ENCODE peak calls at places on chromosomes 13 and 19, in seven cellular contexts. One of them, this sample, is unnamed.

GRCh38 chr13:37453246-37453645 is 145.3 kb downstream of the POSTN start:
- DNase-seq in central memory CD8-positive, alpha-beta T cell: no peak
- DNase-seq in cortex of kidney: no peak
- DNase-seq in adrenal gland: no peak
- DNase-seq in body of pancreas: no peak
- DNase-seq in EH: no peak
- DNase-seq in HFF-Myc: no peak
- DNase-seq in this sample: no peak

GRCh38 chr13:39836038-39836437 is 180.6 kb downstream of the COG6 start:
- DNase-seq in body of pancreas: no peak
- DNase-seq in adrenal gland: no peak
- DNase-seq in cortex of kidney: no peak
- DNase-seq in EH: no peak
- DNase-seq in HFF-Myc: no peak
- DNase-seq in central memory CD8-positive, alpha-beta T cell: no peak
- DNase-seq in this sample: no peak

GRCh38 chr19:30691767-30692516 is 319.8 kb downstream of the ZNF536 start:
- DNase-seq in HFF-Myc: no peak
- DNase-seq in cortex of kidney: no peak
- DNase-seq in body of pancreas: no peak
- DNase-seq in EH: peak; percentile 0
- DNase-seq in adrenal gland: no peak
- DNase-seq in central memory CD8-positive, alpha-beta T cell: no peak
- DNase-seq in this sample: no peak

GRCh38 chr13:59743195-59743594 is 420.5 kb downstream of the DIAPH3 start:
- DNase-seq in EH: peak; percentile 15
- DNase-seq in adrenal gland: no peak
- DNase-seq in HFF-Myc: no peak
- DNase-seq in cortex of kidney: no peak
- DNase-seq in central memory CD8-positive, alpha-beta T cell: no peak
- DNase-seq in body of pancreas: no peak
- DNase-seq in this sample: peak; percentile 1

GRCh38 chr19:40502647-40503046 is 35.8 kb downstream of the SPTBN4 start:
- DNase-seq in cortex of kidney: no peak
- DNase-seq in body of pancreas: peak; percentile 38
- DNase-seq in central memory CD8-positive, alpha-beta T cell: no peak
- DNase-seq in adrenal gland: no peak
- DNase-seq in HFF-Myc: no peak
- DNase-seq in EH: peak; percentile 11
- DNase-seq in this sample: no peak

GRCh38 chr13:77751513-77752456 is 54.3 kb downstream of the SLAIN1 start:
- DNase-seq in central memory CD8-positive, alpha-beta T cell: peak; percentile 49
- DNase-seq in cortex of kidney: no peak
- DNase-seq in adrenal gland: peak; percentile 41
- DNase-seq in HFF-Myc: peak; percentile 14
- DNase-seq in body of pancreas: peak; percentile 37
- DNase-seq in EH: peak; percentile 37
- DNase-seq in this sample: peak; percentile 37

GRCh38 chr13:84940167-84940566 is 859.1 kb downstream of the SLITRK6 start:
- DNase-seq in adrenal gland: no peak
- DNase-seq in HFF-Myc: no peak
- DNase-seq in EH: no peak
- DNase-seq in central memory CD8-positive, alpha-beta T cell: no peak
- DNase-seq in cortex of kidney: no peak
- DNase-seq in body of pancreas: no peak
- DNase-seq in this sample: no peak

GRCh38 chr13:52010890-52011689 is at the start of gene ATP7B:
- DNase-seq in central memory CD8-positive, alpha-beta T cell: no peak
- DNase-seq in adrenal gland: peak; percentile 24
- DNase-seq in cortex of kidney: no peak
- DNase-seq in body of pancreas: no peak
- DNase-seq in EH: peak; percentile 19
- DNase-seq in HFF-Myc: no peak
- DNase-seq in this sample: no peak

GRCh38 chr19:8988204-8988603 is 22.0 kb downstream of the MUC16 start:
- DNase-seq in EH: no peak
- DNase-seq in body of pancreas: no peak
- DNase-seq in cortex of kidney: no peak
- DNase-seq in HFF-Myc: no peak
- DNase-seq in central memory CD8-positive, alpha-beta T cell: no peak
- DNase-seq in adrenal gland: no peak
- DNase-seq in this sample: no peak

This sample was measured in IMR-90.